ENCODE peak calls at places on chromosomes 6 and 20, in nine cellular contexts. E is iris pigment epithelial cell; F is activated T-cell treated with anti-CD3 and anti-CD28 coated beads, Interleukin-2, amount 50 U/mL, for 4 hours; P is AG10803; W is T-helper 1 cell; T is NCI-H460; Y is epithelial cell of esophagus; J is myocyte; Z is GM13977. V is an unnamed sample.

GRCh38 chr6:152952866-152953509 is 29.9 kb downstream of the FBXO5 start:
- DNase-seq in E (peak), F (no peak), P (peak), W (no peak), T (peak), Y (peak), J (peak), Z (peak), V (peak)

GRCh38 chr6:13089296-13089994 is 238.9 kb downstream of the TBC1D7 start:
- DNase-seq in E (peak), F (no peak), P (peak), W (no peak), T (no peak), Y (no peak), J (no peak), Z (no peak), V (no peak)

GRCh38 chr6:158109744-158110143 is 58.3 kb downstream of the SERAC1 start:
- DNase-seq in E (no peak), F (no peak), P (peak), W (no peak), T (no peak), Y (no peak), J (no peak), Z (no peak), V (no peak)

GRCh38 chr6:142361765-142362540 is 60.1 kb downstream of the ADGRG6 start:
- DNase-seq in E (peak), F (no peak), P (peak), W (no peak), T (no peak), Y (peak), J (no peak), Z (no peak), V (no peak)

GRCh38 chr20:49132995-49133451 is 55.1 kb downstream of the STAU1 start:
- DNase-seq in E (peak), F (no peak), P (peak), W (no peak), T (peak), Y (peak), J (peak), Z (peak), V (peak)

GRCh38 chr6:134041093-134041492 is 11.3 kb downstream of the SLC2A12 start:
- DNase-seq in E (peak), F (no peak), P (peak), W (no peak), T (peak), Y (peak), J (peak), Z (no peak), V (no peak)

GRCh38 chr6:90286884-90287488 is 9.7 kb downstream of the BACH2 start:
- DNase-seq in E (peak), F (peak), P (no peak), W (no peak), T (peak), Y (peak), J (peak), Z (no peak), V (no peak)

GRCh38 chr6:18245642-18246041 is 18.7 kb downstream of the DEK start:
- DNase-seq in E (no peak), F (no peak), P (no peak), W (no peak), T (no peak), Y (no peak), J (no peak), Z (no peak), V (no peak)

GRCh38 chr6:18155864-18156396 is 708 bp downstream of the KDM1B start:
- DNase-seq in E (peak), F (peak), P (peak), W (peak), T (peak), Y (peak), J (peak), Z (peak), V (no peak)

GRCh38 chr6:30447237-30447636 is 42.1 kb upstream of the HLA-E start:
- DNase-seq in E (no peak), F (no peak), P (peak), W (no peak), T (no peak), Y (peak), J (no peak), Z (no peak), V (no peak)

GRCh38 chr20:478949-479429 is 16.7 kb upstream of the TBC1D20 start:
- DNase-seq in E (peak), F (no peak), P (peak), W (no peak), T (peak), Y (peak), J (peak), Z (peak), V (peak)

GRCh38 chr6:44254957-44255808 is 2.1 kb downstream of the SLC35B2 start:
- DNase-seq in E (no peak), F (peak), P (no peak), W (no peak), T (no peak), Y (no peak), J (no peak), Z (no peak), V (no peak)

GRCh38 chr6:127404133-127404532 is 55.1 kb downstream of the KIAA0408 start:
- DNase-seq in E (no peak), F (no peak), P (no peak), W (no peak), T (no peak), Y (no peak), J (no peak), Z (peak), V (no peak)

GRCh38 chr6:84462697-84463096 is 235.3 kb upstream of the CEP162 start:
- DNase-seq in E (peak), F (no peak), P (peak), W (no peak), T (no peak), Y (peak), J (peak), Z (no peak), V (no peak)

GRCh38 chr6:26235240-26235730 is 129.7 kb upstream of the BTN3A2 start:
- DNase-seq in E (peak), F (no peak), P (no peak), W (no peak), T (no peak), Y (no peak), J (no peak), Z (no peak), V (no peak)

GRCh38 chr6:56906752-56907151 is 48.2 kb upstream of the BEND6 start:
- DNase-seq in E (peak), F (no peak), P (peak), W (no peak), T (no peak), Y (peak), J (no peak), Z (no peak), V (no peak)

GRCh38 chr20:33600414-33600813 is 61.7 kb upstream of the C20orf144 start:
- DNase-seq in E (no peak), F (no peak), P (no peak), W (no peak), T (no peak), Y (no peak), J (no peak), Z (no peak), V (no peak)

GRCh38 chr6:6543181-6543879 is 45.2 kb upstream of the LY86 start:
- DNase-seq in E (no peak), F (no peak), P (peak), W (no peak), T (no peak), Y (no peak), J (peak), Z (peak), V (no peak)

GRCh38 chr6:34445313-34445860 is 19.5 kb upstream of the RPS10 start:
- DNase-seq in E (no peak), F (no peak), P (no peak), W (no peak), T (no peak), Y (peak), J (no peak), Z (no peak), V (no peak)

GRCh38 chr6:153947817-153948447 is 91.1 kb upstream of the OPRM1 start:
- DNase-seq in E (peak), F (no peak), P (peak), W (no peak), T (peak), Y (peak), J (peak), Z (peak), V (peak)

GRCh38 chr20:36121981-36122930 is 32.3 kb upstream of the EPB41L1 start:
- DNase-seq in E (no peak), F (no peak), P (no peak), W (no peak), T (no peak), Y (peak), J (no peak), Z (no peak), V (no peak)

GRCh38 chr6:89117285-89118108 is at the start of gene SRSF12:
- DNase-seq in E (peak), F (peak), P (peak), W (peak), T (peak), Y (peak), J (peak), Z (peak), V (no peak)

GRCh38 chr6:131923356-131923755 is 27.8 kb downstream of the CCN2 start:
- DNase-seq in E (peak), F (no peak), P (peak), W (no peak), T (peak), Y (peak), J (peak), Z (peak), V (peak)

GRCh38 chr6:130843575-130844320 is 16.5 kb downstream of the SMLR1 start:
- DNase-seq in E (peak), F (no peak), P (peak), W (no peak), T (peak), Y (peak), J (peak), Z (peak), V (peak)

GRCh38 chr6:146984251-146984924 is 219.8 kb upstream of the STXBP5 start:
- DNase-seq in E (peak), F (no peak), P (peak), W (no peak), T (no peak), Y (no peak), J (no peak), Z (no peak), V (no peak)

GRCh38 chr6:99187429-99187828 is 162.0 kb downstream of the FAXC start:
- DNase-seq in E (peak), F (no peak), P (no peak), W (no peak), T (no peak), Y (peak), J (peak), Z (no peak), V (no peak)

GRCh38 chr20:47989957-47990356 is 204.7 kb upstream of the SULF2 start:
- DNase-seq in E (no peak), F (no peak), P (no peak), W (no peak), T (no peak), Y (peak), J (no peak), Z (no peak), V (no peak)

GRCh38 chr6:142886431-142887170 is 58.4 kb downstream of the HIVEP2 start:
- DNase-seq in E (peak), F (no peak), P (peak), W (no peak), T (peak), Y (peak), J (peak), Z (no peak), V (no peak)

GRCh38 chr6:52390361-52390727 is 28.4 kb downstream of the PAQR8 start:
- DNase-seq in E (peak), F (peak), P (peak), W (peak), T (no peak), Y (peak), J (peak), Z (peak), V (no peak)

GRCh38 chr20:40101479-40102032 is 587.5 kb downstream of the MAFB start:
- DNase-seq in E (no peak), F (no peak), P (no peak), W (no peak), T (no peak), Y (no peak), J (no peak), Z (no peak), V (no peak)

GRCh38 chr6:118298476-118298875 is 249.6 kb upstream of the PLN start:
- DNase-seq in E (peak), F (no peak), P (no peak), W (no peak), T (no peak), Y (no peak), J (no peak), Z (no peak), V (no peak)

GRCh38 chr20:46127396-46128010 is 9.4 kb downstream of the CD40 start:
- DNase-seq in E (no peak), F (no peak), P (no peak), W (no peak), T (no peak), Y (no peak), J (no peak), Z (no peak), V (no peak)

GRCh38 chr20:50292324-50293243 is 102.0 kb downstream of the CEBPB start:
- DNase-seq in E (peak), F (no peak), P (peak), W (no peak), T (peak), Y (peak), J (peak), Z (no peak), V (no peak)

GRCh38 chr20:62834967-62835730 is 18.3 kb downstream of the COL9A3 start:
- DNase-seq in E (no peak), F (no peak), P (no peak), W (no peak), T (no peak), Y (no peak), J (no peak), Z (no peak), V (no peak)

GRCh38 chr6:98634569-98634968 is 199.8 kb upstream of the POU3F2 start:
- DNase-seq in E (no peak), F (no peak), P (no peak), W (no peak), T (no peak), Y (peak), J (no peak), Z (no peak), V (no peak)

GRCh38 chr20:20491110-20491783 is 123.3 kb downstream of the INSM1 start:
- DNase-seq in E (peak), F (no peak), P (peak), W (no peak), T (no peak), Y (peak), J (no peak), Z (no peak), V (no peak)

GRCh38 chr20:57600324-57601210 is 19.7 kb downstream of the ZBP1 start:
- DNase-seq in E (peak), F (no peak), P (no peak), W (no peak), T (no peak), Y (peak), J (no peak), Z (peak), V (no peak)

GRCh38 chr6:154509421-154510143 is 903 bp downstream of the CNKSR3 start:
- DNase-seq in E (peak), F (no peak), P (peak), W (no peak), T (no peak), Y (peak), J (peak), Z (peak), V (no peak)

GRCh38 chr6:153503810-153504209 is 372.7 kb upstream of the RGS17 start:
- DNase-seq in E (peak), F (no peak), P (no peak), W (no peak), T (no peak), Y (peak), J (no peak), Z (no peak), V (no peak)